ENCODE peak calls at places on chromosomes 6 and 20, in ten cellular contexts. One of them, this sample, is unnamed.

GRCh38 chr6:109000289-109000688 is 94.4 kb downstream of the SESN1 start:
- DNase-seq in uterus: no peak
- DNase-seq in Calu3: no peak
- DNase-seq in AG09309: no peak
- DNase-seq in lower leg skin: no peak
- DNase-seq in endothelial cell: no peak
- DNase-seq in pancreas: no peak
- DNase-seq in kidney epithelial cell: no peak
- DNase-seq in fibroblast of lung: no peak
- DNase-seq in body of pancreas: no peak
- DNase-seq in this sample: no peak

GRCh38 chr6:123016431-123017110 is 20.5 kb downstream of the CLVS2 start:
- DNase-seq in uterus: no peak
- DNase-seq in Calu3: no peak
- DNase-seq in AG09309: no peak
- DNase-seq in lower leg skin: no peak
- DNase-seq in endothelial cell: no peak
- DNase-seq in pancreas: no peak
- DNase-seq in kidney epithelial cell: no peak
- DNase-seq in fibroblast of lung: no peak
- DNase-seq in body of pancreas: peak; percentile 5
- DNase-seq in this sample: no peak

GRCh38 chr20:46099491-46100287 is 9.9 kb upstream of the NCOA5 start:
- DNase-seq in uterus: no peak
- DNase-seq in Calu3: no peak
- DNase-seq in AG09309: no peak
- DNase-seq in lower leg skin: no peak
- DNase-seq in endothelial cell: peak; percentile 48
- DNase-seq in pancreas: no peak
- DNase-seq in kidney epithelial cell: no peak
- DNase-seq in fibroblast of lung: no peak
- DNase-seq in body of pancreas: peak; percentile 30
- DNase-seq in this sample: no peak

GRCh38 chr6:109236140-109237081 is 141.1 kb downstream of the CEP57L1 start:
- DNase-seq in uterus: no peak
- DNase-seq in Calu3: no peak
- DNase-seq in AG09309: no peak
- DNase-seq in lower leg skin: no peak
- DNase-seq in endothelial cell: peak; percentile 10
- DNase-seq in pancreas: peak; percentile 57
- DNase-seq in kidney epithelial cell: no peak
- DNase-seq in fibroblast of lung: no peak
- DNase-seq in body of pancreas: peak; percentile 74
- DNase-seq in this sample: no peak

GRCh38 chr6:42333622-42334021 is 116.0 kb upstream of the MRPS10 start:
- DNase-seq in uterus: no peak
- DNase-seq in Calu3: no peak
- DNase-seq in AG09309: no peak
- DNase-seq in lower leg skin: no peak
- DNase-seq in endothelial cell: no peak
- DNase-seq in pancreas: no peak
- DNase-seq in kidney epithelial cell: no peak
- DNase-seq in fibroblast of lung: no peak
- DNase-seq in body of pancreas: no peak
- DNase-seq in this sample: no peak

GRCh38 chr6:20024316-20024673 is 187.1 kb downstream of the ID4 start:
- DNase-seq in uterus: no peak
- DNase-seq in Calu3: no peak
- DNase-seq in AG09309: no peak
- DNase-seq in lower leg skin: no peak
- DNase-seq in endothelial cell: no peak
- DNase-seq in pancreas: no peak
- DNase-seq in kidney epithelial cell: no peak
- DNase-seq in fibroblast of lung: no peak
- DNase-seq in body of pancreas: no peak
- DNase-seq in this sample: no peak

GRCh38 chr6:52389626-52390360 is 27.8 kb downstream of the PAQR8 start:
- DNase-seq in uterus: peak; percentile 28
- DNase-seq in Calu3: peak; percentile 84
- DNase-seq in AG09309: no peak
- DNase-seq in lower leg skin: no peak
- DNase-seq in endothelial cell: no peak
- DNase-seq in pancreas: peak; percentile 79
- DNase-seq in kidney epithelial cell: peak; percentile 54
- DNase-seq in fibroblast of lung: peak; percentile 72
- DNase-seq in body of pancreas: peak; percentile 80
- DNase-seq in this sample: no peak

GRCh38 chr20:50834599-50835005 is 39.7 kb downstream of the BCAS4 start:
- DNase-seq in uterus: no peak
- DNase-seq in Calu3: no peak
- DNase-seq in AG09309: no peak
- DNase-seq in lower leg skin: no peak
- DNase-seq in endothelial cell: no peak
- DNase-seq in pancreas: no peak
- DNase-seq in kidney epithelial cell: no peak
- DNase-seq in fibroblast of lung: peak; percentile 96
- DNase-seq in body of pancreas: no peak
- DNase-seq in this sample: peak; percentile 76

GRCh38 chr6:147873826-147874225 is 365.3 kb downstream of the SAMD5 start:
- DNase-seq in uterus: no peak
- DNase-seq in Calu3: no peak
- DNase-seq in AG09309: no peak
- DNase-seq in lower leg skin: no peak
- DNase-seq in endothelial cell: no peak
- DNase-seq in pancreas: no peak
- DNase-seq in kidney epithelial cell: no peak
- DNase-seq in fibroblast of lung: no peak
- DNase-seq in body of pancreas: no peak
- DNase-seq in this sample: no peak

GRCh38 chr6:136362421-136363090 is 72.9 kb upstream of the BCLAF1 start:
- DNase-seq in uterus: no peak
- DNase-seq in Calu3: no peak
- DNase-seq in AG09309: no peak
- DNase-seq in lower leg skin: no peak
- DNase-seq in endothelial cell: no peak
- DNase-seq in pancreas: no peak
- DNase-seq in kidney epithelial cell: no peak
- DNase-seq in fibroblast of lung: no peak
- DNase-seq in body of pancreas: no peak
- DNase-seq in this sample: no peak

GRCh38 chr6:14975124-14975815 is 270.6 kb upstream of the JARID2 start:
- DNase-seq in uterus: no peak
- DNase-seq in Calu3: no peak
- DNase-seq in AG09309: no peak
- DNase-seq in lower leg skin: no peak
- DNase-seq in endothelial cell: no peak
- DNase-seq in pancreas: no peak
- DNase-seq in kidney epithelial cell: no peak
- DNase-seq in fibroblast of lung: peak; percentile 13
- DNase-seq in body of pancreas: no peak
- DNase-seq in this sample: no peak

GRCh38 chr6:127186889-127187288 is 68.4 kb downstream of the RSPO3 start:
- DNase-seq in uterus: peak; percentile 24
- DNase-seq in Calu3: peak; percentile 66
- DNase-seq in AG09309: no peak
- DNase-seq in lower leg skin: no peak
- DNase-seq in endothelial cell: peak; percentile 67
- DNase-seq in pancreas: peak; percentile 37
- DNase-seq in kidney epithelial cell: no peak
- DNase-seq in fibroblast of lung: no peak
- DNase-seq in body of pancreas: peak; percentile 64
- DNase-seq in this sample: no peak
- TF ChIP-seq CTCF in uterus: no peak
- TF ChIP-seq CTCF in Calu3: peak; percentile 36
- TF ChIP-seq CTCF in AG09309: peak; percentile 48
- TF ChIP-seq CTCF in lower leg skin: no peak
- TF ChIP-seq CTCF in endothelial cell: peak; percentile 76
- TF ChIP-seq CTCF in pancreas: peak; percentile 18
- TF ChIP-seq CTCF in kidney epithelial cell: peak; percentile 54
- TF ChIP-seq CTCF in fibroblast of lung: peak; percentile 44
- TF ChIP-seq CTCF in body of pancreas: peak; percentile 30
- TF ChIP-seq CTCF in this sample: peak; percentile 23

GRCh38 chr6:29792123-29793035 is 35.2 kb upstream of the HLA-G start:
- DNase-seq in uterus: peak; percentile 34
- DNase-seq in Calu3: peak; percentile 50
- DNase-seq in AG09309: no peak
- DNase-seq in lower leg skin: peak; percentile 35
- DNase-seq in endothelial cell: peak; percentile 49
- DNase-seq in pancreas: peak; percentile 69
- DNase-seq in kidney epithelial cell: no peak
- DNase-seq in fibroblast of lung: no peak
- DNase-seq in body of pancreas: peak; percentile 76
- DNase-seq in this sample: no peak
- TF ChIP-seq CTCF in uterus: peak; percentile 48
- TF ChIP-seq CTCF in Calu3: peak; percentile 33
- TF ChIP-seq CTCF in AG09309: peak; percentile 64
- TF ChIP-seq CTCF in lower leg skin: no peak
- TF ChIP-seq CTCF in endothelial cell: no peak
- TF ChIP-seq CTCF in pancreas: peak; percentile 32
- TF ChIP-seq CTCF in kidney epithelial cell: peak; percentile 63
- TF ChIP-seq CTCF in fibroblast of lung: peak; percentile 45
- TF ChIP-seq CTCF in body of pancreas: peak; percentile 50
- TF ChIP-seq CTCF in this sample: peak; percentile 70

DNA sequence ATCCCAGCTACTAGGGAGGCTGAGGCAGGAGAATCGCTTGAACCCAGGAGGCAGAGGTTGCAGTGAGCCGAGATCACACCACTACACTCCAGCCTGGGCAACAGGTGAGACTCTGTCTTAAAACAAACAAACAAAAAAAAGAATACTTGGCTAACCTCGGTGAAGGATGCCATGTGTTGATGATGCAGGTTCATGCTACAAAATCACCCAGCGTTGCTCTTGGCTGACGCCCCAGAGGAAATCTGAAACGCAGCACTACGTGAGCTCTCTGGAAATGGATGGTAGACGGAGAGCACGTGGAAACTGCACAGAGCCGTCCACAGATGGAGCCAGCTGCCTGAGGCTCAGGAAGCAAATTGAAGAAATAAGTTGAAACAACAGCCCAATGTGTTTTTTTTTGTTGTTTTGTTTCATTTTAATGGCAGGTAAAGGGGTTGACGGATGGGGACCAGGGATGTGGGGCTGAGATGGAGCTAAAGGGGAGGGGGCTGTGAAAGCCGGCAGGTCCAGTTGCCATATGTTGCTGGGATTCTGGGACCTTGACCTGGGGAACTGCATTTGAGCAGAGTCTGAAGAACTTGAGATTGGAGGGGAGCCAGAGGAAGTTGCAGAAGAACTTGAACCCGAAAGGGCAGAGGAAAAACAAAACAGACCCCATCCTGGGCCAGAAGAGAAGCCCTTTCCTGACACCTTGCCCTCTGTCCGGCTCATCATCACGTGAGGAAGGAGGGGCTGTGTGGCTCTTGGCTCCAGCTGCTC is 12.8 kb upstream of the MANBAL start:
- DNase-seq in uterus: peak; percentile 65
- DNase-seq in Calu3: peak; percentile 48
- DNase-seq in AG09309: no peak
- DNase-seq in lower leg skin: no peak
- DNase-seq in endothelial cell: no peak
- DNase-seq in pancreas: peak; percentile 70
- DNase-seq in kidney epithelial cell: peak; percentile 19
- DNase-seq in fibroblast of lung: peak; percentile 83
- DNase-seq in body of pancreas: peak; percentile 68
- DNase-seq in this sample: peak; percentile 78
- TF ChIP-seq CTCF in uterus: no peak
- TF ChIP-seq CTCF in Calu3: no peak
- TF ChIP-seq CTCF in AG09309: peak; percentile 49
- TF ChIP-seq CTCF in lower leg skin: no peak
- TF ChIP-seq CTCF in endothelial cell: no peak
- TF ChIP-seq CTCF in pancreas: no peak
- TF ChIP-seq CTCF in kidney epithelial cell: peak; percentile 33
- TF ChIP-seq CTCF in fibroblast of lung: peak; percentile 56
- TF ChIP-seq CTCF in body of pancreas: peak; percentile 26
- TF ChIP-seq CTCF in this sample: peak; percentile 68

GRCh38 chr6:110690106-110690654 is 125.1 kb downstream of the CDK19 start:
- DNase-seq in uterus: no peak
- DNase-seq in Calu3: no peak
- DNase-seq in AG09309: no peak
- DNase-seq in lower leg skin: no peak
- DNase-seq in endothelial cell: no peak
- DNase-seq in pancreas: no peak
- DNase-seq in kidney epithelial cell: no peak
- DNase-seq in fibroblast of lung: no peak
- DNase-seq in body of pancreas: no peak
- DNase-seq in this sample: no peak

GRCh38 chr6:110690916-110691315 is 124.4 kb downstream of the CDK19 start:
- DNase-seq in uterus: no peak
- DNase-seq in Calu3: no peak
- DNase-seq in AG09309: no peak
- DNase-seq in lower leg skin: no peak
- DNase-seq in endothelial cell: no peak
- DNase-seq in pancreas: no peak
- DNase-seq in kidney epithelial cell: no peak
- DNase-seq in fibroblast of lung: no peak
- DNase-seq in body of pancreas: no peak
- DNase-seq in this sample: no peak

GRCh38 chr6:110689275-110689935 is 125.9 kb downstream of the CDK19 start:
- DNase-seq in uterus: no peak
- DNase-seq in Calu3: peak; percentile 40
- DNase-seq in AG09309: no peak
- DNase-seq in lower leg skin: no peak
- DNase-seq in endothelial cell: no peak
- DNase-seq in pancreas: no peak
- DNase-seq in kidney epithelial cell: no peak
- DNase-seq in fibroblast of lung: no peak
- DNase-seq in body of pancreas: no peak
- DNase-seq in this sample: no peak

GRCh38 chr6:110687326-110687725 is 127.9 kb downstream of the CDK19 start:
- DNase-seq in uterus: no peak
- DNase-seq in Calu3: no peak
- DNase-seq in AG09309: no peak
- DNase-seq in lower leg skin: no peak
- DNase-seq in endothelial cell: no peak
- DNase-seq in pancreas: no peak
- DNase-seq in kidney epithelial cell: no peak
- DNase-seq in fibroblast of lung: no peak
- DNase-seq in body of pancreas: no peak
- DNase-seq in this sample: no peak

GRCh38 chr6:110688661-110689268 is 126.5 kb downstream of the CDK19 start:
- DNase-seq in uterus: no peak
- DNase-seq in Calu3: peak; percentile 45
- DNase-seq in AG09309: no peak
- DNase-seq in lower leg skin: no peak
- DNase-seq in endothelial cell: no peak
- DNase-seq in pancreas: no peak
- DNase-seq in kidney epithelial cell: no peak
- DNase-seq in fibroblast of lung: no peak
- DNase-seq in body of pancreas: no peak
- DNase-seq in this sample: no peak
- TF ChIP-seq CTCF in uterus: no peak
- TF ChIP-seq CTCF in Calu3: no peak
- TF ChIP-seq CTCF in AG09309: no peak
- TF ChIP-seq CTCF in lower leg skin: no peak
- TF ChIP-seq CTCF in endothelial cell: no peak
- TF ChIP-seq CTCF in pancreas: no peak
- TF ChIP-seq CTCF in kidney epithelial cell: no peak
- TF ChIP-seq CTCF in fibroblast of lung: no peak
- TF ChIP-seq CTCF in body of pancreas: no peak
- TF ChIP-seq CTCF in this sample: no peak

GRCh38 chr20:58636983-58637421 is 14.1 kb upstream of the STX16 start:
- DNase-seq in uterus: peak; percentile 12
- DNase-seq in Calu3: no peak
- DNase-seq in AG09309: no peak
- DNase-seq in lower leg skin: no peak
- DNase-seq in endothelial cell: no peak
- DNase-seq in pancreas: no peak
- DNase-seq in kidney epithelial cell: no peak
- DNase-seq in fibroblast of lung: no peak
- DNase-seq in body of pancreas: no peak
- DNase-seq in this sample: no peak
- TF ChIP-seq CTCF in uterus: no peak
- TF ChIP-seq CTCF in Calu3: peak; percentile 21
- TF ChIP-seq CTCF in AG09309: peak; percentile 19
- TF ChIP-seq CTCF in lower leg skin: no peak
- TF ChIP-seq CTCF in endothelial cell: no peak
- TF ChIP-seq CTCF in pancreas: no peak
- TF ChIP-seq CTCF in kidney epithelial cell: no peak
- TF ChIP-seq CTCF in fibroblast of lung: peak; percentile 39
- TF ChIP-seq CTCF in body of pancreas: no peak
- TF ChIP-seq CTCF in this sample: no peak